ENCODE peak calls at places on chromosomes 16 and 17, in ten cellular contexts. F, T, L, K, P, X, A, Z, N and V are unnamed samples.

GRCh38 chr17:73613271-73613941 is 30.8 kb downstream of the SDK2 start:
- DNase-seq in F (no peak), T (no peak), L (no peak), K (peak; percentile 97), P (peak; percentile 35), X (peak; percentile 6), A (peak; percentile 69), Z (peak; percentile 83), N (no peak), V (no peak)

GRCh38 chr17:68624381-68624780 is 23.2 kb upstream of the FAM20A start:
- DNase-seq in F (no peak), T (no peak), L (no peak), K (no peak), P (no peak), X (no peak), A (no peak), Z (no peak), N (no peak), V (no peak)

GRCh38 chr17:62824290-62825135 is 16.4 kb upstream of the MARCHF10 start:
- DNase-seq in F (no peak), T (peak; percentile 97), L (peak; percentile 99), K (peak; percentile 82), P (no peak), X (no peak), A (no peak), Z (no peak), N (peak; percentile 84), V (no peak)

GRCh38 chr16:84278333-84278732 is 16.3 kb upstream of the WFDC1 start:
- DNase-seq in F (no peak), T (no peak), L (no peak), K (no peak), P (no peak), X (no peak), A (no peak), Z (no peak), N (no peak), V (no peak)

GRCh38 chr16:81458827-81459598 is 14.4 kb downstream of the CMIP start:
- DNase-seq in F (no peak), T (no peak), L (no peak), K (no peak), P (no peak), X (no peak), A (no peak), Z (no peak), N (no peak), V (no peak)

GRCh38 chr16:75096730-75097129 is 19.9 kb downstream of the LDHD start:
- DNase-seq in F (no peak), T (peak; percentile 49), L (no peak), K (peak; percentile 88), P (no peak), X (no peak), A (no peak), Z (no peak), N (no peak), V (no peak)

GRCh38 chr17:29836643-29837042 is 93.4 kb downstream of the SSH2 start:
- DNase-seq in F (no peak), T (no peak), L (no peak), K (no peak), P (no peak), X (no peak), A (no peak), Z (no peak), N (no peak), V (no peak)

GRCh38 chr17:63697341-63698286 is 2.3 kb downstream of the LIMD2 start:
- DNase-seq in F (no peak), T (no peak), L (no peak), K (peak; percentile 78), P (peak; percentile 85), X (peak; percentile 54), A (no peak), Z (no peak), N (no peak), V (peak; percentile 78)

GRCh38 chr16:77331802-77332586 is 102.8 kb downstream of the ADAMTS18 start:
- DNase-seq in F (no peak), T (no peak), L (no peak), K (no peak), P (no peak), X (no peak), A (no peak), Z (no peak), N (no peak), V (no peak)

GRCh38 chr16:48287239-48287638 is 39.9 kb upstream of the ABCC11 start:
- DNase-seq in F (no peak), T (no peak), L (no peak), K (no peak), P (no peak), X (no peak), A (no peak), Z (no peak), N (no peak), V (no peak)

GRCh38 chr17:44782349-44782850 is 23.6 kb downstream of the ADAM11 start:
- DNase-seq in F (no peak), T (no peak), L (no peak), K (peak; percentile 33), P (no peak), X (peak; percentile 19), A (no peak), Z (no peak), N (no peak), V (no peak)

GRCh38 chr17:12089809-12090384 is 69.2 kb downstream of the MAP2K4 start:
- DNase-seq in F (no peak), T (no peak), L (peak; percentile 34), K (no peak), P (no peak), X (no peak), A (no peak), Z (no peak), N (peak; percentile 20), V (no peak)

GRCh38 chr16:76668207-76668725 is 391.1 kb downstream of the CNTNAP4 start:
- DNase-seq in F (no peak), T (no peak), L (no peak), K (peak; percentile 58), P (no peak), X (no peak), A (no peak), Z (peak; percentile 22), N (no peak), V (peak; percentile 2)

DNA sequence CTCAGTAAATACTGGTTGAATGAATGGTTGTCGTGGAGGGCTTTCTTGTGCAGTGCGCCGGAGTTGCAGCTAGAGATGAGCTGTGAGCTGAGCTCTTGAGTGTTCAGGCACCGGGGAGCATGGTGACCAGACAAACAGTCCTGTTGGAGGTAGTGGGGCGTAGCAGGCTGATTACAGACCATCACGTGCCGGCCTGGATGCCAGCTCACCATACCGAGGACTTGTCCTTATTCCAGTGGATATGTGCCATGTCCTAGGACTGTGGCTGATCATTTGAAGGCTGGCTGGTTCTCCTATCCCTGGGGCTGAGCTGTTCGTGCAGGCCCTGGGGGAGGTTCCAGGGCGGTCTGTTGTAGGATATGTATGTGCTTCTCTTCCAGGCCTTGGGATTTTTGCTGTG is 60.0 kb downstream of the ABCC1 start:
- DNase-seq in F (no peak), T (no peak), L (no peak), K (no peak), P (no peak), X (peak; percentile 82), A (no peak), Z (no peak), N (no peak), V (no peak)
- TF ChIP-seq CTCF in F (no peak), T (no peak), L (no peak), K (no peak), P (no peak), X (no peak), A (no peak), Z (no peak), N (no peak), V (no peak)

GRCh38 chr17:31155208-31155810 is 60.5 kb downstream of the NF1 start:
- DNase-seq in F (no peak), T (no peak), L (no peak), K (no peak), P (no peak), X (no peak), A (no peak), Z (no peak), N (no peak), V (no peak)
- TF ChIP-seq CTCF in F (no peak), T (no peak), L (no peak), K (no peak), P (no peak), X (no peak), A (no peak), Z (no peak), N (no peak), V (no peak)

GRCh38 chr17:59496178-59496577 is 69.2 kb upstream of the DHX40 start:
- DNase-seq in F (no peak), T (no peak), L (no peak), K (no peak), P (no peak), X (no peak), A (no peak), Z (no peak), N (no peak), V (no peak)
- TF ChIP-seq CTCF in F (no peak), T (no peak), L (no peak), K (no peak), P (no peak), X (no peak), A (no peak), Z (no peak), N (no peak), V (no peak)

GRCh38 chr17:50267074-50267841 is 7.0 kb upstream of the TMEM92 start:
- DNase-seq in F (no peak), T (no peak), L (no peak), K (no peak), P (peak; percentile 29), X (no peak), A (no peak), Z (no peak), N (peak; percentile 63), V (peak; percentile 16)

GRCh38 chr17:50268040-50268439 is 6.2 kb upstream of the TMEM92 start:
- DNase-seq in F (no peak), T (no peak), L (no peak), K (peak; percentile 14), P (peak; percentile 3), X (no peak), A (no peak), Z (no peak), N (no peak), V (peak; percentile 6)

GRCh38 chr17:50265690-50266306 is 8.5 kb upstream of the TMEM92 start:
- DNase-seq in F (no peak), T (no peak), L (no peak), K (peak; percentile 36), P (peak; percentile 7), X (no peak), A (no peak), Z (no peak), N (no peak), V (peak; percentile 5)

GRCh38 chr17:50265212-50265611 is 9.1 kb upstream of the TMEM92 start:
- DNase-seq in F (no peak), T (no peak), L (no peak), K (no peak), P (no peak), X (no peak), A (no peak), Z (no peak), N (no peak), V (no peak)

GRCh38 chr17:50266384-50267073 is 7.7 kb upstream of the TMEM92 start:
- DNase-seq in F (no peak), T (peak; percentile 81), L (no peak), K (peak; percentile 40), P (no peak), X (no peak), A (no peak), Z (no peak), N (peak; percentile 82), V (peak; percentile 5)
- TF ChIP-seq CTCF in F (no peak), T (peak; percentile 22), L (no peak), K (no peak), P (no peak), X (no peak), A (no peak), Z (no peak), N (no peak), V (no peak)

GRCh38 chr17:77441130-77441920 is 300.6 kb downstream of the SEC14L1 start:
- DNase-seq in F (no peak), T (no peak), L (no peak), K (no peak), P (no peak), X (no peak), A (no peak), Z (no peak), N (no peak), V (peak; percentile 78)
- TF ChIP-seq CTCF in F (no peak), T (no peak), L (no peak), K (no peak), P (no peak), X (no peak), A (no peak), Z (no peak), N (no peak), V (no peak)